ENCODE peak calls at places on chromosomes 5 and 9, in ten cellular contexts. One of them, this sample, is unnamed.

GRCh38 chr5:36027066-36027465 is 35.9 kb upstream of the UGT3A1 start:
- DNase-seq in activated CD4-positive, alpha-beta T cell treated with anti-CD3 and anti-CD28 coated beads for 48 hours: no peak
- DNase-seq in skeletal muscle cell: no peak
- DNase-seq in HTR-8/SVneo: no peak
- DNase-seq in GM12864: no peak
- DNase-seq in ACHN: no peak
- DNase-seq in lower leg skin: no peak
- DNase-seq in heart left ventricle: no peak
- DNase-seq in effector CD4-positive, alpha-beta T cell: no peak
- DNase-seq in fibroblast of gingiva: no peak
- DNase-seq in this sample: no peak

GRCh38 chr9:105862002-105862401 is 167.7 kb downstream of the TMEM38B start:
- DNase-seq in activated CD4-positive, alpha-beta T cell treated with anti-CD3 and anti-CD28 coated beads for 48 hours: no peak
- DNase-seq in skeletal muscle cell: no peak
- DNase-seq in HTR-8/SVneo: no peak
- DNase-seq in GM12864: no peak
- DNase-seq in ACHN: no peak
- DNase-seq in lower leg skin: no peak
- DNase-seq in heart left ventricle: no peak
- DNase-seq in effector CD4-positive, alpha-beta T cell: no peak
- DNase-seq in fibroblast of gingiva: no peak
- DNase-seq in this sample: no peak

GRCh38 chr9:128765499-128765898 is 6.2 kb downstream of the ZER1 start:
- DNase-seq in activated CD4-positive, alpha-beta T cell treated with anti-CD3 and anti-CD28 coated beads for 48 hours: no peak
- DNase-seq in skeletal muscle cell: no peak
- DNase-seq in HTR-8/SVneo: no peak
- DNase-seq in GM12864: no peak
- DNase-seq in ACHN: no peak
- DNase-seq in lower leg skin: no peak
- DNase-seq in heart left ventricle: no peak
- DNase-seq in effector CD4-positive, alpha-beta T cell: no peak
- DNase-seq in fibroblast of gingiva: no peak
- DNase-seq in this sample: no peak

GRCh38 chr9:82363236-82363635 is 374.7 kb downstream of the SPATA31D1 start:
- DNase-seq in activated CD4-positive, alpha-beta T cell treated with anti-CD3 and anti-CD28 coated beads for 48 hours: no peak
- DNase-seq in skeletal muscle cell: no peak
- DNase-seq in HTR-8/SVneo: no peak
- DNase-seq in GM12864: no peak
- DNase-seq in ACHN: no peak
- DNase-seq in lower leg skin: no peak
- DNase-seq in heart left ventricle: no peak
- DNase-seq in effector CD4-positive, alpha-beta T cell: no peak
- DNase-seq in fibroblast of gingiva: no peak
- DNase-seq in this sample: no peak

GRCh38 chr9:137073992-137074399 is 3.3 kb upstream of the UAP1L1 start:
- DNase-seq in activated CD4-positive, alpha-beta T cell treated with anti-CD3 and anti-CD28 coated beads for 48 hours: no peak
- DNase-seq in skeletal muscle cell: no peak
- DNase-seq in HTR-8/SVneo: no peak
- DNase-seq in GM12864: no peak
- DNase-seq in ACHN: no peak
- DNase-seq in lower leg skin: no peak
- DNase-seq in heart left ventricle: no peak
- DNase-seq in effector CD4-positive, alpha-beta T cell: no peak
- DNase-seq in fibroblast of gingiva: no peak
- DNase-seq in this sample: no peak

GRCh38 chr5:61332891-61333350 is 863 bp downstream of the ZSWIM6 start:
- DNase-seq in activated CD4-positive, alpha-beta T cell treated with anti-CD3 and anti-CD28 coated beads for 48 hours: peak; percentile 43
- DNase-seq in skeletal muscle cell: no peak
- DNase-seq in HTR-8/SVneo: no peak
- DNase-seq in GM12864: no peak
- DNase-seq in ACHN: peak; percentile 57
- DNase-seq in lower leg skin: no peak
- DNase-seq in heart left ventricle: peak; percentile 58
- DNase-seq in effector CD4-positive, alpha-beta T cell: peak; percentile 21
- DNase-seq in fibroblast of gingiva: peak; percentile 55
- DNase-seq in this sample: no peak

GRCh38 chr9:136546697-136547481 is 1.0 kb upstream of the NOTCH1 start:
- DNase-seq in activated CD4-positive, alpha-beta T cell treated with anti-CD3 and anti-CD28 coated beads for 48 hours: peak; percentile 72
- DNase-seq in skeletal muscle cell: no peak
- DNase-seq in HTR-8/SVneo: no peak
- DNase-seq in GM12864: no peak
- DNase-seq in ACHN: peak; percentile 51
- DNase-seq in lower leg skin: peak; percentile 72
- DNase-seq in heart left ventricle: peak; percentile 82
- DNase-seq in effector CD4-positive, alpha-beta T cell: peak; percentile 39
- DNase-seq in fibroblast of gingiva: peak; percentile 54
- DNase-seq in this sample: no peak

GRCh38 chr5:61052870-61053269 is 107.9 kb downstream of the NDUFAF2 start:
- DNase-seq in activated CD4-positive, alpha-beta T cell treated with anti-CD3 and anti-CD28 coated beads for 48 hours: no peak
- DNase-seq in skeletal muscle cell: peak; percentile 61
- DNase-seq in HTR-8/SVneo: peak; percentile 41
- DNase-seq in GM12864: no peak
- DNase-seq in ACHN: peak; percentile 89
- DNase-seq in lower leg skin: no peak
- DNase-seq in heart left ventricle: no peak
- DNase-seq in effector CD4-positive, alpha-beta T cell: no peak
- DNase-seq in fibroblast of gingiva: peak; percentile 60
- DNase-seq in this sample: peak; percentile 73

GRCh38 chr5:141245250-141245717 is at the start of gene PCDHB15:
- DNase-seq in activated CD4-positive, alpha-beta T cell treated with anti-CD3 and anti-CD28 coated beads for 48 hours: peak; percentile 14
- DNase-seq in skeletal muscle cell: no peak
- DNase-seq in HTR-8/SVneo: no peak
- DNase-seq in GM12864: no peak
- DNase-seq in ACHN: no peak
- DNase-seq in lower leg skin: no peak
- DNase-seq in heart left ventricle: no peak
- DNase-seq in effector CD4-positive, alpha-beta T cell: no peak
- DNase-seq in fibroblast of gingiva: no peak
- DNase-seq in this sample: no peak

GRCh38 chr5:102866315-102866693 is 111.2 kb downstream of the PAM start:
- DNase-seq in activated CD4-positive, alpha-beta T cell treated with anti-CD3 and anti-CD28 coated beads for 48 hours: no peak
- DNase-seq in skeletal muscle cell: no peak
- DNase-seq in HTR-8/SVneo: no peak
- DNase-seq in GM12864: no peak
- DNase-seq in ACHN: no peak
- DNase-seq in lower leg skin: no peak
- DNase-seq in heart left ventricle: no peak
- DNase-seq in effector CD4-positive, alpha-beta T cell: no peak
- DNase-seq in fibroblast of gingiva: no peak
- DNase-seq in this sample: no peak

GRCh38 chr5:36068751-36069281 is 2.1 kb upstream of the UGT3A2 start:
- DNase-seq in activated CD4-positive, alpha-beta T cell treated with anti-CD3 and anti-CD28 coated beads for 48 hours: no peak
- DNase-seq in skeletal muscle cell: no peak
- DNase-seq in HTR-8/SVneo: no peak
- DNase-seq in GM12864: no peak
- DNase-seq in ACHN: no peak
- DNase-seq in lower leg skin: no peak
- DNase-seq in heart left ventricle: no peak
- DNase-seq in effector CD4-positive, alpha-beta T cell: no peak
- DNase-seq in fibroblast of gingiva: no peak
- DNase-seq in this sample: no peak

GRCh38 chr5:148790545-148791333 is 35.7 kb upstream of the ADRB2 start:
- DNase-seq in activated CD4-positive, alpha-beta T cell treated with anti-CD3 and anti-CD28 coated beads for 48 hours: no peak
- DNase-seq in skeletal muscle cell: no peak
- DNase-seq in HTR-8/SVneo: no peak
- DNase-seq in GM12864: no peak
- DNase-seq in ACHN: no peak
- DNase-seq in lower leg skin: no peak
- DNase-seq in heart left ventricle: no peak
- DNase-seq in effector CD4-positive, alpha-beta T cell: no peak
- DNase-seq in fibroblast of gingiva: no peak
- DNase-seq in this sample: no peak

GRCh38 chr5:151079838-151080619 is 805 bp downstream of the TNIP1 start:
- DNase-seq in activated CD4-positive, alpha-beta T cell treated with anti-CD3 and anti-CD28 coated beads for 48 hours: peak; percentile 65
- DNase-seq in skeletal muscle cell: no peak
- DNase-seq in HTR-8/SVneo: no peak
- DNase-seq in GM12864: no peak
- DNase-seq in ACHN: peak; percentile 35
- DNase-seq in lower leg skin: no peak
- DNase-seq in heart left ventricle: no peak
- DNase-seq in effector CD4-positive, alpha-beta T cell: no peak
- DNase-seq in fibroblast of gingiva: no peak
- DNase-seq in this sample: no peak

GRCh38 chr5:168693883-168694282 is 114.7 kb upstream of the PANK3 start:
- DNase-seq in activated CD4-positive, alpha-beta T cell treated with anti-CD3 and anti-CD28 coated beads for 48 hours: no peak
- DNase-seq in skeletal muscle cell: no peak
- DNase-seq in HTR-8/SVneo: no peak
- DNase-seq in GM12864: no peak
- DNase-seq in ACHN: no peak
- DNase-seq in lower leg skin: no peak
- DNase-seq in heart left ventricle: no peak
- DNase-seq in effector CD4-positive, alpha-beta T cell: no peak
- DNase-seq in fibroblast of gingiva: no peak
- DNase-seq in this sample: no peak

GRCh38 chr5:94366811-94367210 is 251.6 kb downstream of the KIAA0825 start:
- DNase-seq in activated CD4-positive, alpha-beta T cell treated with anti-CD3 and anti-CD28 coated beads for 48 hours: no peak
- DNase-seq in skeletal muscle cell: no peak
- DNase-seq in HTR-8/SVneo: no peak
- DNase-seq in GM12864: no peak
- DNase-seq in ACHN: no peak
- DNase-seq in lower leg skin: no peak
- DNase-seq in heart left ventricle: no peak
- DNase-seq in effector CD4-positive, alpha-beta T cell: no peak
- DNase-seq in fibroblast of gingiva: no peak
- DNase-seq in this sample: no peak

GRCh38 chr9:17810728-17811634 is 232.1 kb downstream of the SH3GL2 start:
- DNase-seq in activated CD4-positive, alpha-beta T cell treated with anti-CD3 and anti-CD28 coated beads for 48 hours: peak; percentile 51
- DNase-seq in skeletal muscle cell: peak; percentile 9
- DNase-seq in HTR-8/SVneo: peak; percentile 22
- DNase-seq in GM12864: peak; percentile 5
- DNase-seq in ACHN: peak; percentile 52
- DNase-seq in lower leg skin: peak; percentile 43
- DNase-seq in heart left ventricle: peak; percentile 48
- DNase-seq in effector CD4-positive, alpha-beta T cell: no peak
- DNase-seq in fibroblast of gingiva: peak; percentile 44
- DNase-seq in this sample: peak; percentile 52

GRCh38 chr9:69173497-69173890 is 583 bp upstream of the TJP2 start:
- DNase-seq in activated CD4-positive, alpha-beta T cell treated with anti-CD3 and anti-CD28 coated beads for 48 hours: no peak
- DNase-seq in skeletal muscle cell: no peak
- DNase-seq in HTR-8/SVneo: no peak
- DNase-seq in GM12864: no peak
- DNase-seq in ACHN: no peak
- DNase-seq in lower leg skin: no peak
- DNase-seq in heart left ventricle: no peak
- DNase-seq in effector CD4-positive, alpha-beta T cell: no peak
- DNase-seq in fibroblast of gingiva: no peak
- DNase-seq in this sample: no peak

GRCh38 chr5:3996871-3997410 is 401.3 kb downstream of the IRX1 start:
- DNase-seq in activated CD4-positive, alpha-beta T cell treated with anti-CD3 and anti-CD28 coated beads for 48 hours: no peak
- DNase-seq in skeletal muscle cell: no peak
- DNase-seq in HTR-8/SVneo: no peak
- DNase-seq in GM12864: no peak
- DNase-seq in ACHN: no peak
- DNase-seq in lower leg skin: no peak
- DNase-seq in heart left ventricle: no peak
- DNase-seq in effector CD4-positive, alpha-beta T cell: no peak
- DNase-seq in fibroblast of gingiva: no peak
- DNase-seq in this sample: no peak

GRCh38 chr9:93156475-93157008 is 22.5 kb upstream of the NINJ1 start:
- DNase-seq in activated CD4-positive, alpha-beta T cell treated with anti-CD3 and anti-CD28 coated beads for 48 hours: peak; percentile 70
- DNase-seq in skeletal muscle cell: no peak
- DNase-seq in HTR-8/SVneo: no peak
- DNase-seq in GM12864: peak; percentile 53
- DNase-seq in ACHN: no peak
- DNase-seq in lower leg skin: no peak
- DNase-seq in heart left ventricle: no peak
- DNase-seq in effector CD4-positive, alpha-beta T cell: no peak
- DNase-seq in fibroblast of gingiva: no peak
- DNase-seq in this sample: no peak

GRCh38 chr5:130136300-130136699 is 232.0 kb downstream of the CHSY3 start:
- DNase-seq in activated CD4-positive, alpha-beta T cell treated with anti-CD3 and anti-CD28 coated beads for 48 hours: no peak
- DNase-seq in skeletal muscle cell: no peak
- DNase-seq in HTR-8/SVneo: no peak
- DNase-seq in GM12864: no peak
- DNase-seq in ACHN: no peak
- DNase-seq in lower leg skin: peak; percentile 29
- DNase-seq in heart left ventricle: no peak
- DNase-seq in effector CD4-positive, alpha-beta T cell: no peak
- DNase-seq in fibroblast of gingiva: peak; percentile 72
- DNase-seq in this sample: no peak

This sample was measured in stromal cell of bone marrow.